ENCODE peak calls at places on chromosome 17, in nine cellular contexts. A is A549, U is tibial nerve, E is ovary, W is stomach, V is esophagus muscularis mucosa, S is K562, J is transverse colon, D is sigmoid colon. Y is an unnamed sample.
A peak's percentile ranks its signal among the peaks of the same experiment; 100 is the strongest.

GRCh38 chr17:61310611-61311010 is 89.0 kb upstream of the TBX2 start:
- DNase-seq in V (no peak), E (no peak), U (no peak), J (no peak), W (no peak), D (no peak), S (no peak), A (no peak), Y (no peak)

GRCh38 chr17:62887437-62887836 is 78.6 kb upstream of the TANC2 start:
- DNase-seq in U (no peak), S (no peak), A (no peak), D (no peak), J (no peak), E (no peak), V (no peak), W (no peak), Y (no peak)

GRCh38 chr17:50248255-50248654 is 26.0 kb upstream of the TMEM92 start:
- DNase-seq in U (no peak), D (no peak), V (no peak), S (no peak), W (no peak), A (no peak), J (no peak), E (no peak), Y (no peak)

GRCh38 chr17:45077643-45078042 is 16.5 kb downstream of the NMT1 start:
- DNase-seq in J (no peak), A (no peak), V (no peak), S (no peak), E (no peak), D (no peak), U (no peak), W (no peak), Y (no peak)

GRCh38 chr17:61551255-61551742 is 39.7 kb downstream of the NACA2 start:
- DNase-seq in S (peak; percentile 12), D (no peak), W (no peak), U (no peak), E (no peak), A (peak; percentile 77), V (no peak), J (no peak), Y (no peak)

GRCh38 chr17:67411396-67411795 is 34.3 kb downstream of the PITPNC1 start:
- DNase-seq in S (no peak), A (no peak), W (no peak), U (no peak), D (no peak), J (no peak), E (no peak), V (no peak), Y (no peak)

GRCh38 chr17:3512512-3513171 is 36.8 kb downstream of the ASPA start:
- DNase-seq in J (peak; percentile 37), S (no peak), A (no peak), W (peak; percentile 49), E (peak; percentile 75), U (peak; percentile 78), V (no peak), D (peak; percentile 88), Y (peak; percentile 82)

GRCh38 chr17:15270628-15271381 is 5.7 kb upstream of the PMP22 start:
- DNase-seq in J (no peak), A (no peak), D (no peak), W (no peak), E (no peak), U (no peak), S (no peak), V (no peak), Y (no peak)

GRCh38 chr17:21129023-21129681 is 2.4 kb downstream of the DHRS7B start:
- DNase-seq in D (no peak), W (no peak), J (no peak), E (peak; percentile 30), A (peak; percentile 54), V (no peak), S (no peak), U (peak; percentile 43), Y (no peak)

GRCh38 chr17:40461774-40462342 is 18.6 kb downstream of the IGFBP4 start:
- DNase-seq in A (no peak), V (no peak), J (no peak), U (no peak), W (no peak), D (peak; percentile 70), S (no peak), E (no peak), Y (no peak)

GRCh38 chr17:18143044-18143936 is 34.7 kb downstream of the MYO15A start:
- DNase-seq in S (peak; percentile 55), A (peak; percentile 40), E (no peak), D (no peak), V (no peak), J (no peak), W (no peak), U (no peak), Y (no peak)
- TF ChIP-seq EP300 in S (no peak), A (no peak), E (no peak), D (no peak), V (no peak), J (no peak), W (no peak), U (no peak), Y (no peak)

DNA sequence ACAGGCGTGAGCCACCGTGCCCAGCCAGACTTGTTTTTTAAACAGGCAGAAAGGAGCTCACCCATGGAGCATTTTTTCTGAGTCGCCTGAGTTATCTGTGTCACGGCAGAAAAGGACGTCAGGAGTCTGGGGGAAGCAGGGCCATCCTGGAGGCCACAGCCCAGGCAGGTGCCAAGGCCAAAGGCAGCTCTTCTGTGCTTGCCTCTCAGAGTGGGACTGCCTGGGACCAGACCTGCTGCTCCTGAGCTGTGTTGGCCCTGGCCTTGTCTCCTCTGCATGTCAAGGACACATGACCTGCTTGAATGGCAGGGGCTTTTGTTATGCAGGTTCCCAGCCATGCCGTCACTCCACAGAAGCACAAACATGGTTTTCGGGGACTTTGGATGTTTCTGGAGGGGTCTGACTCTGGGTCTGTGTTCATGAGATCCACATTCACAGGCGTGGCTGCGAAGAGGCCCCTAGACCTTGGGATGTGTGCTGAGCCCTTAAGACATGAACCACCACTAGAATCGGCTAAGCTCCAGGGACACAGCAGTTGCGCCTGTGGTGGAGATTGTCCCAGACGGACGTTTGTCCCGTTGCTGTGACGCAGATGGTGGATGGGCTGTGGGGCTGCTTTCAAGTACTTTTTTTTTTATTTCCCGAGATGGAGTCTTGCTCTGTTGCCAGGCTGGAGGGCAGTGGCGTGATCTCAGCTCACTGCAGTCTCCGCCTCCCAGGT is 33.8 kb downstream of the FOXK2 start:
- DNase-seq in A (no peak), U (no peak), E (no peak), V (no peak), J (no peak), S (no peak), D (no peak), W (no peak), Y (no peak)
- TF ChIP-seq EP300 in A (no peak), U (no peak), E (no peak), V (no peak), J (no peak), S (no peak), D (no peak), W (no peak), Y (no peak)

DNA sequence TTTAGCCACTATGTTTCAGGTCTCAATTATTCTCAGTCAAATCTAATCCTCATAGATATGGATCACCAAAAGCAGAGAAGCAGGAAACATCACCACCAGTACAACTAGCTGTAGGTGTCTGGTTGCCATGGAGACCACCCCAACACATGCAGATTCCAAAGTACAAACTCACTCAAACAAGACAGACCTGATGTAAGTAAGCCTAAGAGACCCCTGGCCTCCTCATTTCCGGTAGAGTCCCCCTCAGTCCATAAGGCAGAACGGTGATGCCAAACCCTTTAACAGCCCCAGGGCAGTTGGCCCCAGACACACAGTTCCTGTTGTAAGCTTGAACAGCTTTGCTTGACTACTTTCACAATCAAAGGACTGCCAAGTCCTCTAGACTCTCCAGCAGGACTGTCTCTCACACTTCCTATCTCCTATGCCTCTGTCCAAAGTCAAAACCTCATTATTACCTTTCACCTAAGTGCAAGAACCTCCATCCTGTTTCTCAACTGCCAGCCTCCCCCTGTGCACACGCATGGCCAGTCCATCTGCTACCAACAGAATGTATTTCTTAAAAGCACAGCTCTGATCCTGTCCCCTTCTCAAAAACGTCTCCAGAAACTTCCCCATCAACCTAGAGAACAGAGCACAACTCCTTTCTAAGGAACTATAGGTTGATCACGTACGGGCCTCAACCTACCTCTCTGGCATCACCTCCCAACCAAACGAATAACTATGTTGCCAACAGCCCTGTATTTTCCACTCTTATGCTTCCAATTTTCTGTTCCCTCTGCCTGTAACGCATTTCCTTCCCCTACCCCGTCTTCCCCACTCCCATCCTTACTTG is 23.9 kb downstream of the SLC39A11 start:
- DNase-seq in U (no peak), J (no peak), D (no peak), V (no peak), S (no peak), E (no peak), W (no peak), A (no peak), Y (no peak)
- TF ChIP-seq EP300 in U (no peak), J (no peak), D (no peak), V (no peak), S (no peak), E (no peak), W (no peak), A (no peak), Y (no peak)

GRCh38 chr17:69466451-69466850 is 52.0 kb downstream of the MAP2K6 start:
- DNase-seq in A (no peak), S (no peak), W (no peak), D (no peak), V (no peak), E (no peak), J (no peak), U (no peak), Y (no peak)

GRCh38 chr17:69470702-69471101 is 56.2 kb downstream of the MAP2K6 start:
- DNase-seq in V (no peak), W (no peak), D (no peak), A (no peak), U (no peak), J (peak; percentile 70), E (no peak), S (no peak), Y (no peak)

GRCh38 chr17:69468211-69468610 is 53.7 kb downstream of the MAP2K6 start:
- DNase-seq in A (no peak), S (no peak), J (no peak), V (no peak), U (no peak), E (no peak), W (no peak), D (no peak), Y (no peak)

GRCh38 chr17:69462882-69463281 is 48.4 kb downstream of the MAP2K6 start:
- DNase-seq in D (no peak), S (no peak), W (no peak), U (no peak), J (no peak), A (no peak), E (no peak), V (no peak), Y (no peak)

DNA sequence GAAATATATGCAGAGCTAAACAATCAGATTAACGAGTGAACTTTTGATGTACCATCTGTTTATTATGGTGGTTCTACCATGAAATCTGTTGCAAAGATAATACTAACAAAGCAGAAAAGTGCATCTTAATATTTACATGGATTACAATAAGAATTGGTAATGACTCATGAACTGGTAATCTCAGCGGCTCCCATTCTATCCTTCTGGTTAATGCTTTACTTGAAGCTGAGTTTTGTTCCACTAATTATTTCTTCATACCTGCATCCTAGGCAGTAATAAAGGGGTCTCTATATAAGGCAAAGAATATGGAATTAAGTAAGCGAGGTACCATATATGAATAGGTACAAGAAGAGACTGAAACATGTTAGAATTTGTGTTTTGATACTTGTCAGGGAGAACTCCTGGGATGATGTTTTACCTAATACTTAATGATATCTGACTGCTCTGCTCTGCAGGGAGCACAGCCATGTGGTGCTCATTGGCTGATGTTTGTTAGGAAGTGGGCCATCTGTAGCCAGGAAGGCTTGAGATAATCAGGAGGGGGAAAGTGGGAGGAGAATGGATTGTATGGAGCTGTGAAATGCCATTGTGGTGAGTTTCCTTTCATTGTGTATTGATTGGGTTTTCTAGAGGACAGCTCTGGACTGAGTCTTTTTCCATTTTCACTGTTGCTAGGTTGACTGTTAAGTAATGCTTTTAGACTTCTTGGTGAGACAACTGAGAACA is 52.6 kb downstream of the MAP2K6 start:
- DNase-seq in E (no peak), S (no peak), J (no peak), U (no peak), D (no peak), V (no peak), A (no peak), W (no peak), Y (no peak)
- TF ChIP-seq EP300 in E (no peak), S (no peak), J (no peak), U (no peak), D (no peak), V (no peak), A (no peak), W (no peak), Y (no peak)